ENCODE peak calls at places on chromosomes 2 and 18, in five cellular contexts. One of them, this sample, is unnamed.

GRCh38 chr2:188399159-188399558 is 107.5 kb downstream of the GULP1 start:
- DNase-seq in heart right ventricle: no peak
- DNase-seq in NCI-H2081: no peak
- DNase-seq in stimulated activated naive B cell treated with anti-CD40 and anti-IgM and Interleukin-4, amounts not matched to agents 10 μg/mL and 1 μg/mL and 100 μg/mL, for 72 hours: no peak
- DNase-seq in lung: no peak
- DNase-seq in this sample: no peak

GRCh38 chr18:35073186-35074105 is 32.2 kb downstream of the MAPRE2 start:
- DNase-seq in heart right ventricle: no peak
- DNase-seq in NCI-H2081: no peak
- DNase-seq in stimulated activated naive B cell treated with anti-CD40 and anti-IgM and Interleukin-4, amounts not matched to agents 10 μg/mL and 1 μg/mL and 100 μg/mL, for 72 hours: no peak
- DNase-seq in lung: no peak
- DNase-seq in this sample: no peak

GRCh38 chr2:145085616-145086015 is 565.7 kb upstream of the ZEB2 start:
- DNase-seq in heart right ventricle: no peak
- DNase-seq in NCI-H2081: no peak
- DNase-seq in stimulated activated naive B cell treated with anti-CD40 and anti-IgM and Interleukin-4, amounts not matched to agents 10 μg/mL and 1 μg/mL and 100 μg/mL, for 72 hours: no peak
- DNase-seq in lung: no peak
- DNase-seq in this sample: no peak

GRCh38 chr2:70837980-70838379 is 2.4 kb upstream of the CD207 start:
- DNase-seq in heart right ventricle: no peak
- DNase-seq in NCI-H2081: no peak
- DNase-seq in stimulated activated naive B cell treated with anti-CD40 and anti-IgM and Interleukin-4, amounts not matched to agents 10 μg/mL and 1 μg/mL and 100 μg/mL, for 72 hours: no peak
- DNase-seq in lung: no peak
- DNase-seq in this sample: no peak

GRCh38 chr2:85663684-85664565 is 4.1 kb downstream of the SFTPB start:
- DNase-seq in heart right ventricle: no peak
- DNase-seq in NCI-H2081: no peak
- DNase-seq in stimulated activated naive B cell treated with anti-CD40 and anti-IgM and Interleukin-4, amounts not matched to agents 10 μg/mL and 1 μg/mL and 100 μg/mL, for 72 hours: no peak
- DNase-seq in lung: no peak
- DNase-seq in this sample: no peak

GRCh38 chr2:173978447-173978846 is 13.3 kb upstream of the SP3 start:
- DNase-seq in heart right ventricle: no peak
- DNase-seq in NCI-H2081: no peak
- DNase-seq in stimulated activated naive B cell treated with anti-CD40 and anti-IgM and Interleukin-4, amounts not matched to agents 10 μg/mL and 1 μg/mL and 100 μg/mL, for 72 hours: no peak
- DNase-seq in lung: no peak
- DNase-seq in this sample: no peak

GRCh38 chr2:179239194-179239593 is 25.4 kb downstream of the SESTD1 start:
- DNase-seq in heart right ventricle: no peak
- DNase-seq in NCI-H2081: no peak
- DNase-seq in stimulated activated naive B cell treated with anti-CD40 and anti-IgM and Interleukin-4, amounts not matched to agents 10 μg/mL and 1 μg/mL and 100 μg/mL, for 72 hours: no peak
- DNase-seq in lung: no peak
- DNase-seq in this sample: no peak

GRCh38 chr2:234517971-234518370 is 21.1 kb upstream of the ARL4C start:
- DNase-seq in heart right ventricle: no peak
- DNase-seq in NCI-H2081: no peak
- DNase-seq in stimulated activated naive B cell treated with anti-CD40 and anti-IgM and Interleukin-4, amounts not matched to agents 10 μg/mL and 1 μg/mL and 100 μg/mL, for 72 hours: no peak
- DNase-seq in lung: no peak
- DNase-seq in this sample: no peak

GRCh38 chr2:204635478-204635877 is 90.2 kb downstream of the PARD3B start:
- DNase-seq in heart right ventricle: no peak
- DNase-seq in NCI-H2081: no peak
- DNase-seq in stimulated activated naive B cell treated with anti-CD40 and anti-IgM and Interleukin-4, amounts not matched to agents 10 μg/mL and 1 μg/mL and 100 μg/mL, for 72 hours: no peak
- DNase-seq in lung: no peak
- DNase-seq in this sample: no peak

GRCh38 chr2:9110346-9110884 is 96.2 kb upstream of the ASAP2 start:
- DNase-seq in heart right ventricle: no peak
- DNase-seq in NCI-H2081: no peak
- DNase-seq in stimulated activated naive B cell treated with anti-CD40 and anti-IgM and Interleukin-4, amounts not matched to agents 10 μg/mL and 1 μg/mL and 100 μg/mL, for 72 hours: no peak
- DNase-seq in lung: no peak
- DNase-seq in this sample: no peak

GRCh38 chr2:213316001-213316735 is 31.9 kb downstream of the SPAG16 start:
- DNase-seq in heart right ventricle: no peak
- DNase-seq in NCI-H2081: peak; percentile 6
- DNase-seq in stimulated activated naive B cell treated with anti-CD40 and anti-IgM and Interleukin-4, amounts not matched to agents 10 μg/mL and 1 μg/mL and 100 μg/mL, for 72 hours: no peak
- DNase-seq in lung: no peak
- DNase-seq in this sample: no peak